ENCODE peak calls at places on chromosome 10, in six cellular contexts. One of them, this sample, is unnamed.

GRCh38 chr10:5079306-5079830 is 14.8 kb upstream of the AKR1C3 start:
- DNase-seq in Peyer's patch: no peak
- DNase-seq in WERI-Rb-1: no peak
- DNase-seq in neural progenitor cell: peak
- DNase-seq in right lobe of liver: no peak
- DNase-seq in psoas muscle: no peak
- DNase-seq in this sample: no peak

GRCh38 chr10:5557799-5558771 is 33.3 kb downstream of the CALML3 start:
- DNase-seq in Peyer's patch: peak
- DNase-seq in WERI-Rb-1: no peak
- DNase-seq in neural progenitor cell: peak
- DNase-seq in right lobe of liver: peak
- DNase-seq in psoas muscle: no peak
- DNase-seq in this sample: no peak

GRCh38 chr10:117653170-117653515 is 110.6 kb downstream of the EMX2 start:
- DNase-seq in Peyer's patch: no peak
- DNase-seq in WERI-Rb-1: no peak
- DNase-seq in neural progenitor cell: no peak
- DNase-seq in right lobe of liver: no peak
- DNase-seq in psoas muscle: no peak
- DNase-seq in this sample: peak

GRCh38 chr10:34079702-34080484 is 735.2 kb downstream of the PARD3 start:
- DNase-seq in Peyer's patch: no peak
- DNase-seq in WERI-Rb-1: no peak
- DNase-seq in neural progenitor cell: no peak
- DNase-seq in right lobe of liver: no peak
- DNase-seq in psoas muscle: no peak
- DNase-seq in this sample: no peak

GRCh38 chr10:98470850-98471249 is 24.1 kb upstream of the HPS1 start:
- DNase-seq in Peyer's patch: no peak
- DNase-seq in WERI-Rb-1: no peak
- DNase-seq in neural progenitor cell: no peak
- DNase-seq in right lobe of liver: no peak
- DNase-seq in psoas muscle: no peak
- DNase-seq in this sample: no peak

GRCh38 chr10:119090026-119090808 is 9.6 kb upstream of the EIF3A start:
- DNase-seq in Peyer's patch: peak
- DNase-seq in WERI-Rb-1: no peak
- DNase-seq in neural progenitor cell: no peak
- DNase-seq in right lobe of liver: no peak
- DNase-seq in psoas muscle: no peak
- DNase-seq in this sample: no peak

GRCh38 chr10:98006266-98006665 is 24.2 kb downstream of the CRTAC1 start:
- DNase-seq in Peyer's patch: no peak
- DNase-seq in WERI-Rb-1: no peak
- DNase-seq in neural progenitor cell: peak
- DNase-seq in right lobe of liver: no peak
- DNase-seq in psoas muscle: no peak
- DNase-seq in this sample: no peak

GRCh38 chr10:97853006-97853405 is 3.4 kb downstream of the GOLGA7B start:
- DNase-seq in Peyer's patch: no peak
- DNase-seq in WERI-Rb-1: no peak
- DNase-seq in neural progenitor cell: no peak
- DNase-seq in right lobe of liver: no peak
- DNase-seq in psoas muscle: no peak
- DNase-seq in this sample: no peak

GRCh38 chr10:20598590-20598989 is 298.5 kb downstream of the NEBL start:
- DNase-seq in Peyer's patch: no peak
- DNase-seq in WERI-Rb-1: peak
- DNase-seq in neural progenitor cell: no peak
- DNase-seq in right lobe of liver: no peak
- DNase-seq in psoas muscle: peak
- DNase-seq in this sample: no peak

GRCh38 chr10:73771722-73772279 is 10.0 kb upstream of the CHCHD1 start:
- DNase-seq in Peyer's patch: peak
- DNase-seq in WERI-Rb-1: peak
- DNase-seq in neural progenitor cell: peak
- DNase-seq in right lobe of liver: no peak
- DNase-seq in psoas muscle: peak
- DNase-seq in this sample: no peak

GRCh38 chr10:96395931-96396877 is 37.4 kb upstream of the OPALIN start:
- DNase-seq in Peyer's patch: peak
- DNase-seq in WERI-Rb-1: peak
- DNase-seq in neural progenitor cell: peak
- DNase-seq in right lobe of liver: peak
- DNase-seq in psoas muscle: peak
- DNase-seq in this sample: peak

GRCh38 chr10:89921422-89921821 is 220.0 kb downstream of the KIF20B start:
- DNase-seq in Peyer's patch: no peak
- DNase-seq in WERI-Rb-1: no peak
- DNase-seq in neural progenitor cell: no peak
- DNase-seq in right lobe of liver: no peak
- DNase-seq in psoas muscle: no peak
- DNase-seq in this sample: no peak

GRCh38 chr10:21797537-21797936 is 206.0 kb downstream of the DNAJC1 start:
- DNase-seq in Peyer's patch: no peak
- DNase-seq in WERI-Rb-1: no peak
- DNase-seq in neural progenitor cell: no peak
- DNase-seq in right lobe of liver: no peak
- DNase-seq in psoas muscle: no peak
- DNase-seq in this sample: no peak

GRCh38 chr10:34386911-34387310 is 428.2 kb downstream of the PARD3 start:
- DNase-seq in Peyer's patch: no peak
- DNase-seq in WERI-Rb-1: no peak
- DNase-seq in neural progenitor cell: no peak
- DNase-seq in right lobe of liver: no peak
- DNase-seq in psoas muscle: no peak
- DNase-seq in this sample: no peak

GRCh38 chr10:13414855-13415254 is 66.8 kb upstream of the SEPHS1 start:
- DNase-seq in Peyer's patch: peak
- DNase-seq in WERI-Rb-1: peak
- DNase-seq in neural progenitor cell: peak
- DNase-seq in right lobe of liver: no peak
- DNase-seq in psoas muscle: no peak
- DNase-seq in this sample: no peak

GRCh38 chr10:113960617-113961260 is 82.9 kb upstream of the ADRB1 start:
- DNase-seq in Peyer's patch: peak
- DNase-seq in WERI-Rb-1: no peak
- DNase-seq in neural progenitor cell: peak
- DNase-seq in right lobe of liver: no peak
- DNase-seq in psoas muscle: no peak
- DNase-seq in this sample: no peak

GRCh38 chr10:84685047-84685660 is 356.8 kb downstream of the CCSER2 start:
- DNase-seq in Peyer's patch: no peak
- DNase-seq in WERI-Rb-1: no peak
- DNase-seq in neural progenitor cell: no peak
- DNase-seq in right lobe of liver: no peak
- DNase-seq in psoas muscle: no peak
- DNase-seq in this sample: no peak

GRCh38 chr10:127151981-127152699 is 44.3 kb downstream of the INSYN2A start:
- DNase-seq in Peyer's patch: no peak
- DNase-seq in WERI-Rb-1: no peak
- DNase-seq in neural progenitor cell: no peak
- DNase-seq in right lobe of liver: peak
- DNase-seq in psoas muscle: no peak
- DNase-seq in this sample: no peak

GRCh38 chr10:59865101-59865500 is 41.3 kb downstream of the CCDC6 start:
- DNase-seq in Peyer's patch: peak
- DNase-seq in WERI-Rb-1: peak
- DNase-seq in neural progenitor cell: peak
- DNase-seq in right lobe of liver: no peak
- DNase-seq in psoas muscle: no peak
- DNase-seq in this sample: no peak

GRCh38 chr10:130358981-130359650 is 222.9 kb downstream of the GLRX3 start:
- DNase-seq in Peyer's patch: no peak
- DNase-seq in WERI-Rb-1: no peak
- DNase-seq in neural progenitor cell: no peak
- DNase-seq in right lobe of liver: peak
- DNase-seq in psoas muscle: no peak
- DNase-seq in this sample: no peak

GRCh38 chr10:49332333-49332732 is 33.4 kb downstream of the C10orf71 start:
- DNase-seq in Peyer's patch: no peak
- DNase-seq in WERI-Rb-1: no peak
- DNase-seq in neural progenitor cell: no peak
- DNase-seq in right lobe of liver: no peak
- DNase-seq in psoas muscle: no peak
- DNase-seq in this sample: no peak

GRCh38 chr10:49331431-49331830 is 32.5 kb downstream of the C10orf71 start:
- DNase-seq in Peyer's patch: no peak
- DNase-seq in WERI-Rb-1: no peak
- DNase-seq in neural progenitor cell: no peak
- DNase-seq in right lobe of liver: no peak
- DNase-seq in psoas muscle: no peak
- DNase-seq in this sample: no peak

GRCh38 chr10:49332768-49333167 is 33.8 kb downstream of the C10orf71 start:
- DNase-seq in Peyer's patch: no peak
- DNase-seq in WERI-Rb-1: no peak
- DNase-seq in neural progenitor cell: no peak
- DNase-seq in right lobe of liver: no peak
- DNase-seq in psoas muscle: no peak
- DNase-seq in this sample: no peak

GRCh38 chr10:49333192-49333591 is 34.2 kb downstream of the C10orf71 start:
- DNase-seq in Peyer's patch: no peak
- DNase-seq in WERI-Rb-1: no peak
- DNase-seq in neural progenitor cell: no peak
- DNase-seq in right lobe of liver: no peak
- DNase-seq in psoas muscle: no peak
- DNase-seq in this sample: no peak

DNA sequence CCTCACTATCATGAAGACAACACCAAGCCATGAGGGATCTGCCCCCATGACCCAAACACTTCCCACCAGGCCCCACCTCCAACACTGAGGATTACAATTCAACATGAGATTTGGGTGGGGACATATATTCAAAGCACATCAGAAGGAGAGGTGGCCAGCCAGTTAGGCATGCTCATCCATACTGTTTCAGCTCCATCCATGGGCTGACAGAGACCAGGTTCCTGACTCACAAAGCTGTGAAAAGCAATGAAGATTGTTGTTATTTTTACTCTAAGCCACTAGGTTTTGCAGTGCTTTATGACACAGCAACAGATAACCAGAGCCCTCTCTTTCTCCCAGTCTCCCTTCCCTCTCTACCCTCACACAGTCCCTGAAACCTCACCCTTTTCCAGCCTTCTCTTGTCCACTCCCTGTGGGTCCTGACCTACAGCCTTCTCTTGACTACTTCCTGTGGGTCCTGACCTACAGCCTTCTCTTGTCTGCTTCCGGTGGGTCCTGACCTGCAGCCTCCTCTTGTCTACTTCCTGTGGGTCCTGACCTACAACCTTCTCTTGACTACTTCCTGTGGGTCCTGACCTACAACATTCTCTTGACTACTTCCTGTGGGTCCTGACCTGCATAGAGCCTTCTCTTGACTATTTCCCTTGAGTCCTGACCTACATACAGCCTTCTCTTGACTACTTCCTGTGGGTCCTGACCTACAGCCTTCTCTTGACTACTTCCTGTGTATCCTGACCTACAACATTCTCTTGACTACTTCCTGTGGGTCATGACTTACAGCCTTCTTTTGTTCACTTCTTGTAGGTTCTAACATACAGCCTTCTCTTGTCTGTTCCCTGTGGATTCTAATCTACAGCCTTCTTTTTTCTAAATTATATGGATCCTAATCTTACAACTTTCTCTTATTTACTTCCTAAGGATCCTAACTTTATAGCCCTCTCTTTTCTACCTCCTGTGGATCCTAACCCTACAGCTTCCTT is 36.3 kb downstream of the C10orf71 start:
- DNase-seq in Peyer's patch: no peak
- DNase-seq in WERI-Rb-1: no peak
- DNase-seq in neural progenitor cell: no peak
- DNase-seq in right lobe of liver: no peak
- DNase-seq in psoas muscle: no peak
- DNase-seq in this sample: no peak
- H3K27ac ChIP-seq in Peyer's patch: no peak
- H3K27ac ChIP-seq in WERI-Rb-1: no peak
- H3K27ac ChIP-seq in neural progenitor cell: no peak
- H3K27ac ChIP-seq in right lobe of liver: no peak
- H3K27ac ChIP-seq in psoas muscle: no peak
- H3K27ac ChIP-seq in this sample: no peak

GRCh38 chr10:68957654-68958053 is 1.7 kb downstream of the DDX21 start:
- DNase-seq in Peyer's patch: no peak
- DNase-seq in WERI-Rb-1: no peak
- DNase-seq in neural progenitor cell: no peak
- DNase-seq in right lobe of liver: no peak
- DNase-seq in psoas muscle: no peak
- DNase-seq in this sample: no peak
- H3K27ac ChIP-seq in Peyer's patch: no peak
- H3K27ac ChIP-seq in WERI-Rb-1: no peak
- H3K27ac ChIP-seq in neural progenitor cell: no peak
- H3K27ac ChIP-seq in right lobe of liver: peak
- H3K27ac ChIP-seq in psoas muscle: peak
- H3K27ac ChIP-seq in this sample: peak

DNA sequence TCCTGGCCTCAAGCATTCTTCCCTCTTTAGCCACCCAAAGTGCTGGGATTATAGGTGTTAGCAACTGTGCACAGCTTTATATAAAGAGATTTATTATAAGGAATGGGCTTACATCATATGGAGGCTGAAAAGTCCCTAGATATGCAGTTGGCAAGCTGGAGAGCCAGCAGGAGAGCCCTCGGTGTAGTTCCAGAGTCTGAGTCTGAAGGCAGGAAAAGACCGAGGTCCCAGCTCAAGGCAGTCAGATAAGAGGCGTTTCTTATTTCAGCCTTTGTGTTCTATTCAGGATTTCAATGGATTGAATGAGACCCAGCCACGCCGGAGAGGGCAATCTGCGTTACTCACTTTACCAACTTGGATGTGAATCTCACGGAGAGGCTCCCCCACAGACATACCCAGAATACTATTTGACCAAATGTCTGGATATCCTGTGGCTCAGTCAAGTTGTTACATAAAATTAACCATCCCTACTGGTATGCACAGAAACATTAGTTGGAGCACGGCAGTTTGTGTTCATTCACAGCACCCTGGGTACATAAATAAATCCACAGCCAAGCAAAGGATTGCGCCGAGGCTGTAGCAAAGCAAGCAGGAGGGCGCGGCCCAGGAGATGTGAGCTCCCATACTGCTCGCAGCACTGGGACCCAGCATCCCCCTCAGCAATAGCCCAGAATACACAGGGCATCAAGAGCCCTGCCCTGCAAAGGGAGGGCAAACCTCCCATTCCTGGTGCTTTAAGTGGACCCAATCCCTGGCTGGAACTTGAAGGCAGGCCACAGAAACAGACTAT is 158.4 kb upstream of the ZNF32 start:
- DNase-seq in Peyer's patch: no peak
- DNase-seq in WERI-Rb-1: no peak
- DNase-seq in neural progenitor cell: no peak
- DNase-seq in right lobe of liver: no peak
- DNase-seq in psoas muscle: no peak
- DNase-seq in this sample: no peak
- H3K27ac ChIP-seq in Peyer's patch: no peak
- H3K27ac ChIP-seq in WERI-Rb-1: no peak
- H3K27ac ChIP-seq in neural progenitor cell: no peak
- H3K27ac ChIP-seq in right lobe of liver: no peak
- H3K27ac ChIP-seq in psoas muscle: no peak
- H3K27ac ChIP-seq in this sample: no peak

DNA sequence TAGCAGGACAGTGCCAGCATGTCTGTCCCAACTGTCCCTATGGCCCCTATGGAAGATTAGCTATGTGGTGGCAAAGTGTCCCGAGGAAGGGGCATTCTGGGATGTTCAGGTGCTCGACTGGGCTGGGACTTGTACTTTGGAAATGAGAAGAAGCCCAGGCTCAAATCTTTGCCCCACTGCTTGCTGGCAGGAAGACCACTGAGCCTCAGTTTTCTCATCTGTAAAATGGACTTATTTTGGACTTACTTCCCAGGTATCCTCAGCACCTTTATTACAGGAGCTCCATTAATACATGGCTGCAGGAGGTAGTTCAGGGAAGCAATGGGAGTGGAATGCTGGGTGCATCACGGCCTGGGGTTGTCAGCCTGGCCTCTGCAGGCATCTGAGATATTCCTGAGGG is 71.2 kb downstream of the LHPP start:
- DNase-seq in Peyer's patch: no peak
- DNase-seq in WERI-Rb-1: no peak
- DNase-seq in neural progenitor cell: no peak
- DNase-seq in right lobe of liver: no peak
- DNase-seq in psoas muscle: no peak
- DNase-seq in this sample: no peak
- H3K27ac ChIP-seq in Peyer's patch: no peak
- H3K27ac ChIP-seq in WERI-Rb-1: no peak
- H3K27ac ChIP-seq in neural progenitor cell: no peak
- H3K27ac ChIP-seq in right lobe of liver: no peak
- H3K27ac ChIP-seq in psoas muscle: no peak
- H3K27ac ChIP-seq in this sample: no peak